ENCODE peak calls at places on chromosomes 7 and 10, in seven cellular contexts. B, Z, T, U, L, Y and N are unnamed samples.

GRCh38 chr10:19488592-19489280 is 327.5 kb upstream of the PLXDC2 start:
- DNase-seq in B (peak), Z (peak), T (no peak), U (no peak), L (no peak), Y (peak), N (peak)

GRCh38 chr10:72814134-72814790 is 79.3 kb upstream of the OIT3 start:
- DNase-seq in B (no peak), Z (no peak), T (no peak), U (no peak), L (peak), Y (no peak), N (no peak)

GRCh38 chr7:157970744-157971143 is 616.9 kb downstream of the PTPRN2 start:
- DNase-seq in B (no peak), Z (no peak), T (no peak), U (no peak), L (no peak), Y (no peak), N (no peak)

GRCh38 chr7:156732091-156732621 is 91.6 kb downstream of the RNF32 start:
- DNase-seq in B (no peak), Z (no peak), T (no peak), U (peak), L (no peak), Y (no peak), N (no peak)

GRCh38 chr7:39459606-39460090 is 106.6 kb upstream of the YAE1 start:
- DNase-seq in B (no peak), Z (no peak), T (no peak), U (no peak), L (no peak), Y (no peak), N (no peak)

GRCh38 chr10:20954519-20954918 is 57.4 kb upstream of the NEBL start:
- DNase-seq in B (no peak), Z (peak), T (no peak), U (no peak), L (no peak), Y (no peak), N (no peak)

GRCh38 chr10:122207596-122207995 is 63.5 kb upstream of the BTBD16 start:
- DNase-seq in B (no peak), Z (peak), T (no peak), U (no peak), L (no peak), Y (no peak), N (no peak)

GRCh38 chr7:28125381-28126046 is 55.1 kb downstream of the JAZF1 start:
- DNase-seq in B (no peak), Z (no peak), T (no peak), U (peak), L (no peak), Y (no peak), N (no peak)

GRCh38 chr10:98536551-98536950 is 89.8 kb upstream of the HPS1 start:
- DNase-seq in B (no peak), Z (no peak), T (no peak), U (peak), L (peak), Y (no peak), N (no peak)

GRCh38 chr7:21550821-21551531 is 8.1 kb downstream of the DNAH11 start:
- DNase-seq in B (no peak), Z (no peak), T (no peak), U (no peak), L (no peak), Y (no peak), N (no peak)

GRCh38 chr10:95295031-95295755 is 4.4 kb upstream of the PDLIM1 start:
- DNase-seq in B (peak), Z (peak), T (peak), U (peak), L (peak), Y (peak), N (peak)

GRCh38 chr7:53191296-53191695 is 155.9 kb downstream of the POM121L12 start:
- DNase-seq in B (no peak), Z (no peak), T (no peak), U (no peak), L (no peak), Y (no peak), N (no peak)

GRCh38 chr7:147170341-147171012 is 1053.9 kb downstream of the CNTNAP2 start:
- DNase-seq in B (no peak), Z (no peak), T (no peak), U (no peak), L (no peak), Y (no peak), N (no peak)

GRCh38 chr7:3338161-3338560 is 37.1 kb downstream of the SDK1 start:
- DNase-seq in B (no peak), Z (no peak), T (no peak), U (no peak), L (peak), Y (no peak), N (no peak)

GRCh38 chr7:38318803-38319416 is 45.5 kb upstream of the TARP start:
- DNase-seq in B (peak), Z (peak), T (peak), U (peak), L (peak), Y (no peak), N (peak)

GRCh38 chr10:93383562-93383981 is 98.6 kb downstream of the MYOF start:
- DNase-seq in B (no peak), Z (no peak), T (no peak), U (peak), L (peak), Y (peak), N (no peak)

GRCh38 chr7:140317999-140318398 is 80.3 kb downstream of the SLC37A3 start:
- DNase-seq in B (no peak), Z (no peak), T (no peak), U (no peak), L (no peak), Y (no peak), N (no peak)

GRCh38 chr10:62384447-62385081 is 10.4 kb downstream of the ZNF365 start:
- DNase-seq in B (no peak), Z (no peak), T (no peak), U (no peak), L (no peak), Y (no peak), N (no peak)

GRCh38 chr10:87864497-87865059 is 1.2 kb downstream of the PTEN start:
- DNase-seq in B (no peak), Z (peak), T (no peak), U (no peak), L (no peak), Y (no peak), N (no peak)

GRCh38 chr10:60096761-60097513 is 190.6 kb upstream of the CCDC6 start:
- DNase-seq in B (no peak), Z (no peak), T (peak), U (no peak), L (no peak), Y (no peak), N (no peak)

GRCh38 chr7:140857048-140857447 is 67.7 kb downstream of the BRAF start:
- DNase-seq in B (no peak), Z (no peak), T (no peak), U (no peak), L (no peak), Y (no peak), N (no peak)

GRCh38 chr7:106895246-106895864 is 30.3 kb downstream of the PIK3CG start:
- DNase-seq in B (no peak), Z (no peak), T (peak), U (no peak), L (no peak), Y (no peak), N (peak)

GRCh38 chr7:28187012-28187411 is 6.4 kb upstream of the JAZF1 start:
- DNase-seq in B (no peak), Z (no peak), T (no peak), U (no peak), L (no peak), Y (no peak), N (no peak)

GRCh38 chr10:27052646-27053045 is 47.6 kb downstream of the ANKRD26 start:
- DNase-seq in B (no peak), Z (no peak), T (no peak), U (no peak), L (no peak), Y (no peak), N (no peak)
- TF ChIP-seq CTCF in B (no peak), Z (no peak), T (no peak), U (no peak), L (no peak), Y (no peak), N (no peak)

DNA sequence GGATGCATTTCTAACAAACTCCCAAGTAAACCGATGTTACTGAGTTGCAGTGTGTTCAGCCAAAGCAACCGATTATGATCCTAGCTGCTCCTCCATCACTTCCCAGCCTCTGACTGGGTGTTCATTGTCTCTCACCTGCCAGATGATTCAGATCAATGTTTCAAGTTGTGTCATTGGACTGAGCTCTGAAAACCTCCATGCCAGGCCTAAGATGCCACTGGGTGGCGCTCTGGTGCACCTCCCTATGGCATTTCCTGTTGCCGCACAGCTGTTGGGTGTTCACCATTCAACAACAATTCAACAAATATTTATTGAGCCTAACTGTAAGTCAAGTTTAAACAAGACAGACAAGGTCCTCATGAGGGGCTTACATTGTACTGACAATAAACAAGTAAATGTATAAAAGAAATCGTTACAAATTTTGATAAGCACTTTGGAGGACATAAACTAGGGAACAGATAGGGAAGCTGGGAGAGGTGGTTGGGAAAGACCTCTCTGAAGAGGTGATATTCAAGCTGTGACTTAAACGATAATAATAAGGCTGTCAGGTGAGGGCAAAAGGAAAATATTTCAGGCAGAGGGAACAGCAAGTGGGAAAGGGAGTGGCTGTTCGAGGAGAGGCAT is 22.8 kb downstream of the RGR start:
- DNase-seq in B (no peak), Z (peak), T (peak), U (peak), L (peak), Y (no peak), N (peak)
- TF ChIP-seq CTCF in B (peak), Z (peak), T (peak), U (peak), L (peak), Y (no peak), N (peak)

DNA sequence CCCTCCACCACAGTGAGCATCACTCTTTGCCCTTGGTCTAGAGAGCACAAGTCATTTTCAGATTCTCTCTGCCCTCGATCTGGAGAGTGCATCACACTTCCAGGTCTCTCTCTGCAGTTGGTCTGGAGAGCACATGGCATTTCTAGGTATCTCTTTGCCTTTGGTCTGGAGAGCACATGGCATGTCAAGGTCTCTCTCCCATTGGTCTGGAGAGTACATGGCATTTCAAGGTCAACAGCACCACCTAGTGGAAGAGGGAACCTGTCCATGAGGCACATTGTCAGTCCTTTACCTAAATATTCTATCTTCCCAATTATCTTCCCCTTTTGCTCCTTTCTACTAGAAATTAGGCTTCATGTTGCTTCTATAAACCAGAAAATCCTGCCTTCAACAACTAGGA is 1139.4 kb downstream of the XPNPEP1 start:
- DNase-seq in B (peak), Z (no peak), T (peak), U (peak), L (no peak), Y (no peak), N (peak)
- TF ChIP-seq CTCF in B (no peak), Z (peak), T (peak), U (peak), L (peak), Y (no peak), N (peak)

GRCh38 chr10:5199398-5199797 is 2.8 kb downstream of the AKR1C4 start:
- DNase-seq in B (no peak), Z (no peak), T (no peak), U (no peak), L (no peak), Y (no peak), N (no peak)
- TF ChIP-seq CTCF in B (no peak), Z (no peak), T (no peak), U (peak), L (no peak), Y (no peak), N (no peak)

GRCh38 chr10:103598654-103599115 is 105.2 kb downstream of the NEURL1 start:
- DNase-seq in B (peak), Z (peak), T (peak), U (peak), L (peak), Y (peak), N (peak)
- TF ChIP-seq CTCF in B (peak), Z (peak), T (peak), U (peak), L (peak), Y (peak), N (no peak)

GRCh38 chr10:77853256-77853655 is 73.3 kb downstream of the DLG5 start:
- DNase-seq in B (no peak), Z (no peak), T (no peak), U (no peak), L (no peak), Y (no peak), N (no peak)

GRCh38 chr10:77849039-77849664 is 77.4 kb downstream of the DLG5 start:
- DNase-seq in B (no peak), Z (peak), T (peak), U (no peak), L (no peak), Y (no peak), N (no peak)

GRCh38 chr10:77854115-77854514 is 72.4 kb downstream of the DLG5 start:
- DNase-seq in B (no peak), Z (no peak), T (no peak), U (no peak), L (no peak), Y (no peak), N (no peak)

GRCh38 chr10:77846718-77847311 is 79.7 kb downstream of the DLG5 start:
- DNase-seq in B (peak), Z (peak), T (peak), U (peak), L (peak), Y (peak), N (peak)

GRCh38 chr10:77850620-77851231 is 75.8 kb downstream of the DLG5 start:
- DNase-seq in B (no peak), Z (no peak), T (no peak), U (no peak), L (no peak), Y (no peak), N (no peak)
- TF ChIP-seq CTCF in B (no peak), Z (no peak), T (no peak), U (no peak), L (no peak), Y (no peak), N (no peak)

GRCh38 chr7:129741011-129741410 is 129.5 kb downstream of the NRF1 start:
- DNase-seq in B (no peak), Z (no peak), T (no peak), U (no peak), L (no peak), Y (peak), N (no peak)

GRCh38 chr7:129740574-129740973 is 129.1 kb downstream of the NRF1 start:
- DNase-seq in B (no peak), Z (no peak), T (no peak), U (no peak), L (no peak), Y (no peak), N (no peak)

GRCh38 chr7:129739427-129739826 is 127.9 kb downstream of the NRF1 start:
- DNase-seq in B (no peak), Z (peak), T (no peak), U (peak), L (peak), Y (peak), N (no peak)

GRCh38 chr7:129742267-129742666 is 130.7 kb downstream of the NRF1 start:
- DNase-seq in B (no peak), Z (peak), T (no peak), U (no peak), L (no peak), Y (no peak), N (no peak)

DNA sequence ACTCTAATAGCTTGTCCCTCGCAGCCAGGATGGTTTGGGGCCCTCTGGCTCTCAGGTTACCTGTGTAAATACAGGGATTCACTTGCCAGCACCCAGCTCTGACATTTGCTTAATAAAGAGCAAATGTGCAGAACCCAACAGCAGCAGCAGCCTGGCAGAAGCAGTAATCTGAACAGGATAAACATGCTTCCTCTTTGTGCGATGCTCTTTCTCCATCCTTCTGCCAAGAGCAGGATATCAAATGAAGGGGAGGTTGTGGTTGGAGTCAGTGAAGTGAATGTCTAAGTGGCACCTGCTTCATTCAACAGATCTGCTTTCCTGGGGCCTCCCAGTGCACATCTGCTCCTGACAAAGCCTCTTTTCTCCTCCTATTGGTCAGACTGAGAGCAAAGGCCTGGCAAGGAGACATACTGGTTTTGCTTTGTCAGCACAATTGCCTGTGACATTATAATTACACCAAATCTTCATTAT is 130.3 kb downstream of the NRF1 start:
- DNase-seq in B (no peak), Z (no peak), T (no peak), U (no peak), L (no peak), Y (no peak), N (no peak)
- TF ChIP-seq CTCF in B (no peak), Z (no peak), T (no peak), U (no peak), L (no peak), Y (no peak), N (no peak)

GRCh38 chr7:130445008-130445407 is 4.2 kb upstream of the CEP41 start:
- DNase-seq in B (no peak), Z (no peak), T (no peak), U (no peak), L (no peak), Y (no peak), N (no peak)
- TF ChIP-seq CTCF in B (no peak), Z (no peak), T (no peak), U (peak), L (no peak), Y (no peak), N (no peak)